ENCODE peak calls at places on chromosomes 16 and 17, in six cellular contexts. D is IMR-90, T is H1, M is trophoblast cell, U is H9, I is neuronal stem cell. Z is an unnamed sample.

GRCh38 chr17:59067756-59068155 is 38.9 kb downstream of the TRIM37 start:
- DNase-seq in T (no peak), U (no peak), D (no peak), I (no peak), M (no peak), Z (no peak)

GRCh38 chr16:12095275-12096161 is 119.0 kb downstream of the SNX29 start:
- DNase-seq in D (peak; percentile 62), M (peak; percentile 75), U (peak; percentile 56), I (peak; percentile 79), T (peak; percentile 81), Z (peak; percentile 69)

GRCh38 chr16:15732416-15732815 is 82.4 kb downstream of the NDE1 start:
- DNase-seq in M (no peak), I (no peak), D (peak; percentile 62), U (no peak), T (no peak), Z (no peak)

GRCh38 chr17:19987897-19988296 is 10.3 kb upstream of the AKAP10 start:
- DNase-seq in I (no peak), D (no peak), M (no peak), U (no peak), T (peak; percentile 23), Z (no peak)

GRCh38 chr17:30495586-30495985 is 18.4 kb downstream of the GOSR1 start:
- DNase-seq in T (no peak), I (no peak), D (no peak), U (no peak), M (no peak), Z (no peak)

GRCh38 chr17:68698761-68699160 is 97.6 kb upstream of the FAM20A start:
- DNase-seq in U (no peak), M (no peak), T (no peak), D (no peak), I (no peak), Z (peak; percentile 26)

GRCh38 chr16:65002265-65002664 is 119.6 kb downstream of the CDH11 start:
- DNase-seq in T (no peak), U (no peak), M (no peak), I (no peak), D (peak; percentile 91), Z (peak; percentile 87)

GRCh38 chr16:17154981-17155380 is 315.8 kb downstream of the XYLT1 start:
- DNase-seq in D (no peak), T (no peak), M (no peak), U (no peak), I (no peak), Z (no peak)

GRCh38 chr16:58299757-58300349 is 5.0 kb upstream of the PRSS54 start:
- DNase-seq in U (peak; percentile 70), T (peak; percentile 69), I (no peak), D (peak; percentile 5), M (peak; percentile 70), Z (no peak)

GRCh38 chr16:84648595-84649510 is 542 bp downstream of the KLHL36 start:
- DNase-seq in D (no peak), M (peak; percentile 62), T (peak; percentile 72), U (no peak), I (no peak), Z (peak; percentile 51)

GRCh38 chr17:43372273-43372911 is 26.4 kb upstream of the ARL4D start:
- DNase-seq in M (no peak), I (no peak), U (no peak), T (no peak), D (no peak), Z (peak; percentile 60)

GRCh38 chr17:36647598-36647997 is 46.2 kb downstream of the MRM1 start:
- DNase-seq in D (no peak), M (no peak), I (no peak), T (peak; percentile 61), U (peak; percentile 81), Z (no peak)

GRCh38 chr17:13541032-13541480 is 60.7 kb downstream of the HS3ST3A1 start:
- DNase-seq in I (no peak), M (peak; percentile 18), D (peak; percentile 96), U (no peak), T (no peak), Z (peak; percentile 83)

GRCh38 chr17:61458000-61458399 is 5.8 kb downstream of the TBX4 start:
- DNase-seq in U (no peak), I (no peak), M (no peak), D (no peak), T (no peak), Z (no peak)

GRCh38 chr16:70737377-70738082 is 51.7 kb upstream of the MTSS2 start:
- DNase-seq in U (no peak), M (peak; percentile 24), T (no peak), I (no peak), D (peak; percentile 99), Z (peak; percentile 93)

GRCh38 chr16:9151597-9151996 is 60.2 kb downstream of the HAPSTR1 start:
- DNase-seq in U (no peak), M (no peak), D (peak; percentile 84), T (no peak), I (no peak), Z (peak; percentile 95)

GRCh38 chr17:41383690-41384089 is 1.6 kb upstream of the KRT34 start:
- DNase-seq in U (no peak), T (no peak), D (no peak), I (no peak), M (peak; percentile 20), Z (no peak)

GRCh38 chr17:45339646-45340605 is 23.1 kb upstream of the MAP3K14 start:
- DNase-seq in M (no peak), I (no peak), D (no peak), T (no peak), U (peak; percentile 23), Z (no peak)

GRCh38 chr17:78378225-78379133 is at the start of gene PGS1:
- DNase-seq in T (peak; percentile 90), M (peak; percentile 79), I (peak; percentile 58), D (peak; percentile 67), U (peak; percentile 82), Z (peak; percentile 81)

GRCh38 chr17:6551356-6551755 is 5.0 kb downstream of the PITPNM3 start:
- DNase-seq in D (no peak), I (no peak), T (no peak), M (no peak), U (no peak), Z (no peak)

GRCh38 chr17:60604686-60605334 is 4.8 kb downstream of the PPM1D start:
- DNase-seq in U (no peak), I (no peak), D (peak; percentile 51), M (peak; percentile 48), T (peak; percentile 23), Z (peak; percentile 30)

GRCh38 chr16:49194499-49195260 is 87.0 kb downstream of the CBLN1 start:
- DNase-seq in I (no peak), M (no peak), T (no peak), U (no peak), D (no peak), Z (no peak)

GRCh38 chr16:85888405-85889331 is 10.3 kb upstream of the IRF8 start:
- DNase-seq in T (no peak), M (no peak), I (no peak), U (peak; percentile 8), D (peak; percentile 65), Z (peak; percentile 86)

DNA sequence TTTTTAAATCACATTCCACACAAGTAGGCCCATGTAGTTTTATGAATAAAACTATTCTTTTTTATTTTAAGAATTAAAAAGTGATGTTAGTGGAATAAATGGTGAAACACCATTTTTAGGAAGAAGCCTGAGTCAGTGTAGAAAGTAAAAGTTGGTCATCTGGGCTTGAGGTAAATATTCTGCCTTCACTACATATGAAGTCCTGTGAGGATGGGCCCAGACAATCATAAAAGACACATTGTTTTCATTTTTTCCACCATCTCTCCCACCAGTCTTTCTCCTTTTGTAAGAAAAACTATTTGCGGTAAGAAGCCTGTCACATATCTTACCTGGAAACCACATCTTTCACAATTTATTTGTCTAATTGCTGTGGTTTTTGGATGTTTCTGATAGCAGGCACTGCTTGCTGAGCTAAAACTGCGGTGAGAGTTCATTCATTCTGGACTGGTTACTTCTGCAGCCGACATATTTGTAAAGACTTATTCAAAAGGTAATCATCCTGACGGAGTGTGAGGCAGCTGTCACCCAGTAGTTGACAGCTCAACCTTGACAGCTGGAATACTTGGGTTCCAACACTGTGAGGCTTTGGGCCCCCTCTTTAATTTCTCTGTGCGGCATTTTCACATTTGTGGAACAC is 10.6 kb upstream of the RFFL start:
- DNase-seq in T (no peak), M (peak; percentile 95), I (no peak), D (no peak), U (no peak), Z (no peak)
- H3K14ac ChIP-seq in T (no peak overlapping the region), M (no peak overlapping the region), I (no peak overlapping the region), D (no peak overlapping the region), U (no peak overlapping the region), Z (no peak overlapping the region)

DNA sequence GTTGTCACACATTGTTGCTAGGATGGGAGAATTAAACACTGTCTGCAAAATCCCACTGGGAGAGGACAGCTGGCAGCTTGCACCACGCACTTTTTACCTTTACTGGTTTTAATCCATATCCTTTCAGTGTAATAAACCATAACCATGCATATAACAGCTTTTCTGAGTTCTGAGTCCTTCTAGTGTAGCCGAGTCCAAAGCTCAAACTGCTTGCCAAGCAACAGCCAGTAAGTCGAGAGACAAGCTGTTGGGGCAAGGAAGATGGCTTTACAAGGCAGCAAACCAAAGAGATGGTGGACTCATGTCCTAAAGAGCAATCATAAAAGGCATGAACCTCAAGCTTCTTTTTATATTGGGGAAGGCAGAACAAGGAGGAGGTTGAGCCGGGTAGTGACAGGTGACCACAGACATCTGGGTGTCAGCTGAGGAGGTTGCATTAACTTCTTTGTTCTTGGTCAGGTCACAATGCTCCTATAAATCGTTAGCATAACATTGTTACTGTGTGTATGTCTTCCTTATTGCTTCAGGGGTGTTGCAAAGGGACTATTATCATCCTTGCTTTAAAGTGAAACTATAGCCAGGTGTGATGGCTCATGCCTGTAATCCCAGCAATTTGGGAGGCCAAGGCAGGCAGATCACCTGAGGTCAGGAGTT is 7.3 kb upstream of the CD300H start:
- DNase-seq in I (no peak), U (no peak), M (no peak), D (no peak), T (no peak), Z (no peak)
- H3K14ac ChIP-seq in I (no peak overlapping the region), U (no peak overlapping the region), M (no peak overlapping the region), D (no peak overlapping the region), T (no peak overlapping the region), Z (no peak overlapping the region)

GRCh38 chr16:30104090-30104489 is 8.1 kb upstream of the YPEL3 start:
- DNase-seq in I (no peak), D (no peak), U (no peak), M (peak; percentile 91), T (no peak), Z (no peak)
- H3K14ac ChIP-seq in I (no peak overlapping the region), D (no peak overlapping the region), U (no peak overlapping the region), M (peak overlapping the region; percentile 58), T (no peak overlapping the region), Z (no peak overlapping the region)

GRCh38 chr16:68324780-68325357 is 14.1 kb downstream of the PRMT7 start:
- DNase-seq in D (no peak), I (no peak), T (no peak), M (no peak), U (no peak), Z (no peak)

GRCh38 chr16:68319185-68319908 is 8.5 kb downstream of the PRMT7 start:
- DNase-seq in T (no peak), U (no peak), D (peak; percentile 7), M (no peak), I (no peak), Z (no peak)

GRCh38 chr16:68328860-68329370 is 18.1 kb downstream of the PRMT7 start:
- DNase-seq in M (peak; percentile 76), T (no peak), U (no peak), I (no peak), D (no peak), Z (no peak)

GRCh38 chr16:68328151-68328859 is 17.5 kb downstream of the PRMT7 start:
- DNase-seq in T (peak; percentile 90), M (peak; percentile 99), U (peak; percentile 90), D (peak; percentile 83), I (peak; percentile 76), Z (peak; percentile 86)

GRCh38 chr16:68324336-68324735 is 13.5 kb downstream of the PRMT7 start:
- DNase-seq in I (no peak), U (no peak), T (no peak), D (no peak), M (no peak), Z (no peak)
- H3K14ac ChIP-seq in I (no peak overlapping the region), U (no peak overlapping the region), T (no peak overlapping the region), D (no peak overlapping the region), M (no peak overlapping the region), Z (no peak overlapping the region)